ENCODE peak calls at places on chromosome 12, in five cellular contexts. One of them, this sample, is unnamed.

GRCh38 chr12:15278816-15279658 is 43.3 kb upstream of the PTPRO start:
- DNase-seq in LHCN-M2: peak; percentile 65
- DNase-seq in heart left ventricle: peak; percentile 84
- DNase-seq in NCI-H2081 treated with DMSO at 0.1 percent for 48 hours: peak; percentile 76
- DNase-seq in stimulated activated CD4-positive, alpha-beta T cell treated with anti-CD3 and anti-CD28 coated beads, Interleukin-4, amount 100 ng/mL, for 24 hours: no peak
- DNase-seq in this sample: no peak

GRCh38 chr12:74890237-74890599 is 319.4 kb downstream of the KCNC2 start:
- DNase-seq in NCI-H2081 treated with DMSO at 0.1 percent for 48 hours: no peak
- DNase-seq in stimulated activated CD4-positive, alpha-beta T cell treated with anti-CD3 and anti-CD28 coated beads, Interleukin-4, amount 100 ng/mL, for 24 hours: peak; percentile 12
- DNase-seq in heart left ventricle: no peak
- DNase-seq in LHCN-M2: peak; percentile 89
- DNase-seq in this sample: no peak

GRCh38 chr12:57895337-57896138 is 45.8 kb upstream of the ATP23 start:
- DNase-seq in stimulated activated CD4-positive, alpha-beta T cell treated with anti-CD3 and anti-CD28 coated beads, Interleukin-4, amount 100 ng/mL, for 24 hours: no peak
- DNase-seq in LHCN-M2: peak; percentile 16
- DNase-seq in NCI-H2081 treated with DMSO at 0.1 percent for 48 hours: no peak
- DNase-seq in heart left ventricle: no peak
- DNase-seq in this sample: no peak

GRCh38 chr12:103742349-103742784 is 98.7 kb downstream of the NT5DC3 start:
- DNase-seq in NCI-H2081 treated with DMSO at 0.1 percent for 48 hours: peak; percentile 53
- DNase-seq in heart left ventricle: no peak
- DNase-seq in stimulated activated CD4-positive, alpha-beta T cell treated with anti-CD3 and anti-CD28 coated beads, Interleukin-4, amount 100 ng/mL, for 24 hours: no peak
- DNase-seq in LHCN-M2: no peak
- DNase-seq in this sample: no peak

GRCh38 chr12:47079894-47080724 is at the start of gene AMIGO2:
- DNase-seq in NCI-H2081 treated with DMSO at 0.1 percent for 48 hours: no peak
- DNase-seq in LHCN-M2: peak; percentile 72
- DNase-seq in heart left ventricle: peak; percentile 71
- DNase-seq in stimulated activated CD4-positive, alpha-beta T cell treated with anti-CD3 and anti-CD28 coated beads, Interleukin-4, amount 100 ng/mL, for 24 hours: peak; percentile 39
- DNase-seq in this sample: peak; percentile 25

GRCh38 chr12:107309020-107309419 is 215.7 kb upstream of the CRY1 start:
- DNase-seq in heart left ventricle: no peak
- DNase-seq in LHCN-M2: no peak
- DNase-seq in stimulated activated CD4-positive, alpha-beta T cell treated with anti-CD3 and anti-CD28 coated beads, Interleukin-4, amount 100 ng/mL, for 24 hours: no peak
- DNase-seq in NCI-H2081 treated with DMSO at 0.1 percent for 48 hours: no peak
- DNase-seq in this sample: no peak

GRCh38 chr12:39467432-39467870 is 24.5 kb upstream of the KIF21A start:
- DNase-seq in heart left ventricle: no peak
- DNase-seq in LHCN-M2: peak; percentile 3
- DNase-seq in NCI-H2081 treated with DMSO at 0.1 percent for 48 hours: no peak
- DNase-seq in stimulated activated CD4-positive, alpha-beta T cell treated with anti-CD3 and anti-CD28 coated beads, Interleukin-4, amount 100 ng/mL, for 24 hours: no peak
- DNase-seq in this sample: no peak

GRCh38 chr12:119113587-119113986 is 65.1 kb upstream of the HSPB8 start:
- DNase-seq in heart left ventricle: no peak
- DNase-seq in LHCN-M2: no peak
- DNase-seq in NCI-H2081 treated with DMSO at 0.1 percent for 48 hours: no peak
- DNase-seq in stimulated activated CD4-positive, alpha-beta T cell treated with anti-CD3 and anti-CD28 coated beads, Interleukin-4, amount 100 ng/mL, for 24 hours: no peak
- DNase-seq in this sample: no peak

GRCh38 chr12:90909069-90909676 is 45.8 kb downstream of the CCER1 start:
- DNase-seq in NCI-H2081 treated with DMSO at 0.1 percent for 48 hours: peak; percentile 43
- DNase-seq in heart left ventricle: no peak
- DNase-seq in stimulated activated CD4-positive, alpha-beta T cell treated with anti-CD3 and anti-CD28 coated beads, Interleukin-4, amount 100 ng/mL, for 24 hours: no peak
- DNase-seq in LHCN-M2: peak; percentile 79
- DNase-seq in this sample: no peak

GRCh38 chr12:122063691-122064033 is 14.9 kb upstream of the MLXIP start:
- DNase-seq in LHCN-M2: no peak
- DNase-seq in stimulated activated CD4-positive, alpha-beta T cell treated with anti-CD3 and anti-CD28 coated beads, Interleukin-4, amount 100 ng/mL, for 24 hours: no peak
- DNase-seq in NCI-H2081 treated with DMSO at 0.1 percent for 48 hours: no peak
- DNase-seq in heart left ventricle: no peak
- DNase-seq in this sample: no peak

GRCh38 chr12:88951177-88951576 is 370.9 kb upstream of the KITLG start:
- DNase-seq in stimulated activated CD4-positive, alpha-beta T cell treated with anti-CD3 and anti-CD28 coated beads, Interleukin-4, amount 100 ng/mL, for 24 hours: no peak
- DNase-seq in heart left ventricle: no peak
- DNase-seq in NCI-H2081 treated with DMSO at 0.1 percent for 48 hours: no peak
- DNase-seq in LHCN-M2: no peak
- DNase-seq in this sample: no peak

GRCh38 chr12:50960130-50960529 is 7.8 kb downstream of the HIGD1C start:
- DNase-seq in heart left ventricle: no peak
- DNase-seq in NCI-H2081 treated with DMSO at 0.1 percent for 48 hours: no peak
- DNase-seq in LHCN-M2: peak; percentile 8
- DNase-seq in stimulated activated CD4-positive, alpha-beta T cell treated with anti-CD3 and anti-CD28 coated beads, Interleukin-4, amount 100 ng/mL, for 24 hours: no peak
- DNase-seq in this sample: no peak

GRCh38 chr12:47413806-47414205 is 292.0 kb downstream of the RPAP3 start:
- DNase-seq in NCI-H2081 treated with DMSO at 0.1 percent for 48 hours: no peak
- DNase-seq in LHCN-M2: no peak
- DNase-seq in heart left ventricle: no peak
- DNase-seq in stimulated activated CD4-positive, alpha-beta T cell treated with anti-CD3 and anti-CD28 coated beads, Interleukin-4, amount 100 ng/mL, for 24 hours: no peak
- DNase-seq in this sample: no peak

GRCh38 chr12:64796205-64796845 is 28.1 kb upstream of the TBC1D30 start:
- DNase-seq in heart left ventricle: no peak
- DNase-seq in NCI-H2081 treated with DMSO at 0.1 percent for 48 hours: peak; percentile 15
- DNase-seq in stimulated activated CD4-positive, alpha-beta T cell treated with anti-CD3 and anti-CD28 coated beads, Interleukin-4, amount 100 ng/mL, for 24 hours: peak; percentile 72
- DNase-seq in LHCN-M2: peak; percentile 90
- DNase-seq in this sample: peak; percentile 59

GRCh38 chr12:116336542-116337065 is 59.1 kb upstream of the MED13L start:
- DNase-seq in LHCN-M2: no peak
- DNase-seq in heart left ventricle: no peak
- DNase-seq in stimulated activated CD4-positive, alpha-beta T cell treated with anti-CD3 and anti-CD28 coated beads, Interleukin-4, amount 100 ng/mL, for 24 hours: peak; percentile 10
- DNase-seq in NCI-H2081 treated with DMSO at 0.1 percent for 48 hours: no peak
- DNase-seq in this sample: no peak

GRCh38 chr12:111826982-111827381 is 15.0 kb upstream of the MAPKAPK5 start:
- DNase-seq in NCI-H2081 treated with DMSO at 0.1 percent for 48 hours: no peak
- DNase-seq in stimulated activated CD4-positive, alpha-beta T cell treated with anti-CD3 and anti-CD28 coated beads, Interleukin-4, amount 100 ng/mL, for 24 hours: no peak
- DNase-seq in LHCN-M2: no peak
- DNase-seq in heart left ventricle: no peak
- DNase-seq in this sample: no peak

GRCh38 chr12:31471061-31471460 is 119.9 kb downstream of the DENND5B start:
- DNase-seq in LHCN-M2: no peak
- DNase-seq in NCI-H2081 treated with DMSO at 0.1 percent for 48 hours: no peak
- DNase-seq in stimulated activated CD4-positive, alpha-beta T cell treated with anti-CD3 and anti-CD28 coated beads, Interleukin-4, amount 100 ng/mL, for 24 hours: no peak
- DNase-seq in heart left ventricle: no peak
- DNase-seq in this sample: no peak

GRCh38 chr12:63294327-63294632 is 143.3 kb upstream of the AVPR1A start:
- DNase-seq in LHCN-M2: peak; percentile 85
- DNase-seq in NCI-H2081 treated with DMSO at 0.1 percent for 48 hours: no peak
- DNase-seq in stimulated activated CD4-positive, alpha-beta T cell treated with anti-CD3 and anti-CD28 coated beads, Interleukin-4, amount 100 ng/mL, for 24 hours: no peak
- DNase-seq in heart left ventricle: no peak
- DNase-seq in this sample: no peak

GRCh38 chr12:91222746-91223145 is 40.1 kb upstream of the DCN start:
- DNase-seq in NCI-H2081 treated with DMSO at 0.1 percent for 48 hours: no peak
- DNase-seq in heart left ventricle: no peak
- DNase-seq in stimulated activated CD4-positive, alpha-beta T cell treated with anti-CD3 and anti-CD28 coated beads, Interleukin-4, amount 100 ng/mL, for 24 hours: no peak
- DNase-seq in LHCN-M2: peak; percentile 89
- DNase-seq in this sample: no peak